ENCODE peak calls at places on chromosomes 1 and 21, in ten cellular contexts. Q is HFFc6, H is fibroblast of lung, J is esophagus squamous epithelium, E is nephron progenitor cell, N is osteocyte, D is tibial artery, M is left lung, F is fibroblast of mammary gland, A is astrocyte of the spinal cord. B is an unnamed sample.

GRCh38 chr1:109971559-109971958 is 13.0 kb upstream of the AHCYL1 start:
- DNase-seq in J (no peak), N (no peak), E (no peak), Q (no peak), M (no peak), F (no peak), H (no peak), D (no peak), A (no peak), B (no peak)

GRCh38 chr1:173409613-173410012 is 67.5 kb upstream of the PRDX6 start:
- DNase-seq in M (peak), H (peak), N (no peak), D (peak), F (peak), A (peak), Q (peak), E (no peak), J (no peak), B (peak)

GRCh38 chr1:213417225-213417820 is 366.3 kb downstream of the RPS6KC1 start:
- DNase-seq in J (no peak), E (no peak), M (no peak), A (no peak), H (no peak), F (no peak), D (no peak), N (no peak), Q (no peak), B (no peak)

GRCh38 chr1:69290266-69290665 is 277.5 kb upstream of the LRRC7 start:
- DNase-seq in E (no peak), Q (no peak), J (no peak), N (no peak), F (peak), A (peak), H (peak), M (no peak), D (no peak), B (no peak)

GRCh38 chr1:207420109-207420508 is 34.0 kb upstream of the CR2 start:
- DNase-seq in A (no peak), N (no peak), D (no peak), E (no peak), J (no peak), H (no peak), M (no peak), F (no peak), Q (no peak), B (no peak)

GRCh38 chr1:18217398-18218043 is 109.9 kb downstream of the IGSF21 start:
- DNase-seq in N (no peak), F (peak), D (peak), A (no peak), Q (peak), M (no peak), E (peak), H (no peak), J (no peak), B (no peak)

GRCh38 chr1:201546093-201546492 is 7.2 kb downstream of the NAV1 start:
- DNase-seq in J (no peak), H (no peak), N (no peak), Q (no peak), E (no peak), A (no peak), M (no peak), F (no peak), D (no peak), B (no peak)

GRCh38 chr1:55069280-55069679 is 29.9 kb downstream of the PCSK9 start:
- DNase-seq in N (no peak), J (no peak), H (no peak), D (no peak), Q (no peak), A (no peak), F (no peak), E (no peak), M (no peak), B (no peak)

GRCh38 chr1:172325562-172325961 is 94.9 kb upstream of the C1orf105 start:
- DNase-seq in J (no peak), Q (peak), F (peak), A (peak), D (no peak), M (no peak), E (no peak), N (no peak), H (peak), B (no peak)

GRCh38 chr21:38170283-38170682 is 86.5 kb upstream of the KCNJ15 start:
- DNase-seq in J (no peak), F (peak), E (peak), A (peak), N (no peak), D (peak), M (peak), H (peak), Q (peak), B (no peak)

GRCh38 chr1:99781798-99782197 is 15.4 kb upstream of the FRRS1 start:
- DNase-seq in E (no peak), D (no peak), A (no peak), H (no peak), F (no peak), N (no peak), Q (no peak), M (no peak), J (no peak), B (no peak)

GRCh38 chr1:22412932-22413727 is 38.5 kb upstream of the ZBTB40 start:
- DNase-seq in J (no peak), M (no peak), D (no peak), E (no peak), Q (peak), F (peak), H (peak), N (no peak), A (peak), B (no peak)

GRCh38 chr1:67582625-67583461 is 102.2 kb upstream of the GADD45A start:
- DNase-seq in D (no peak), J (no peak), E (no peak), A (peak), H (peak), F (peak), N (no peak), M (no peak), Q (no peak), B (no peak)

GRCh38 chr21:26405735-26406361 is 167.2 kb downstream of the CYYR1 start:
- DNase-seq in H (peak), D (no peak), N (no peak), E (peak), J (no peak), Q (peak), F (peak), M (no peak), A (peak), B (peak)

DNA sequence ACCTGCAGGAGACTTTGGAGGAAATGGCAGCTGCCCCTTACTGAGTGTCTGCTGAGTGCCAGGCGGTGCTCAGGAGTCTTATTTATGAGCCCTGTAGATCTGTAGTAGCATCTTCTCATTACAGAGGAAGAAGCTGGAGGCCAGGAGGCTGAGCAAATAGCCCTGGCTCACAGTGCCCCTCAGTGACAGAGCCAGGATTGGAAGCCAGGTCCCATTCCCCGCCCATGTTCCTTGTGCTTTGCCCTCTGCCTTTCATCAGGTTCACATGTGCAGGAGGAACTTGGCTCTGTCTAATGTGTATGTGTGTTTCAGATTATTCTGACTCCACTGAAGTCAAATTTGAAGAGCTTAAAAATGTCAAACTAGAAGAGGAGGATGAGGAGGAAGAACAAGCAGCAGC is 21.2 kb downstream of the KDM4A start:
- DNase-seq in D (no peak), H (no peak), F (peak), Q (no peak), A (no peak), M (no peak), N (no peak), J (no peak), E (no peak), B (no peak)
- TF ChIP-seq CTCF in D (no peak), H (no peak), F (no peak), Q (no peak), A (no peak), M (no peak), N (no peak), J (no peak), E (no peak), B (no peak)

GRCh38 chr1:161176468-161177111 is 717 bp downstream of the B4GALT3 start:
- DNase-seq in N (no peak), A (no peak), Q (no peak), E (no peak), F (no peak), J (no peak), D (no peak), H (no peak), M (no peak), B (no peak)

GRCh38 chr1:161179698-161180097 is 2.4 kb upstream of the B4GALT3 start:
- DNase-seq in Q (no peak), A (no peak), E (no peak), F (no peak), N (no peak), D (no peak), J (no peak), H (no peak), M (peak), B (no peak)

GRCh38 chr1:161177936-161178244 is 583 bp upstream of the B4GALT3 start:
- DNase-seq in F (no peak), E (no peak), J (no peak), Q (no peak), N (no peak), D (no peak), M (no peak), H (no peak), A (no peak), B (no peak)

GRCh38 chr1:161175771-161176453 is 1.4 kb downstream of the B4GALT3 start:
- DNase-seq in Q (no peak), F (no peak), M (no peak), J (no peak), A (no peak), N (no peak), E (no peak), D (no peak), H (no peak), B (no peak)

GRCh38 chr1:161177112-161177935 is at the start of gene B4GALT3:
- DNase-seq in M (peak), E (peak), J (peak), H (peak), F (peak), A (peak), D (peak), Q (peak), N (peak), B (no peak)
- TF ChIP-seq CTCF in M (no peak), E (no peak), J (peak), H (no peak), F (no peak), A (no peak), D (no peak), Q (peak), N (no peak), B (no peak)

DNA sequence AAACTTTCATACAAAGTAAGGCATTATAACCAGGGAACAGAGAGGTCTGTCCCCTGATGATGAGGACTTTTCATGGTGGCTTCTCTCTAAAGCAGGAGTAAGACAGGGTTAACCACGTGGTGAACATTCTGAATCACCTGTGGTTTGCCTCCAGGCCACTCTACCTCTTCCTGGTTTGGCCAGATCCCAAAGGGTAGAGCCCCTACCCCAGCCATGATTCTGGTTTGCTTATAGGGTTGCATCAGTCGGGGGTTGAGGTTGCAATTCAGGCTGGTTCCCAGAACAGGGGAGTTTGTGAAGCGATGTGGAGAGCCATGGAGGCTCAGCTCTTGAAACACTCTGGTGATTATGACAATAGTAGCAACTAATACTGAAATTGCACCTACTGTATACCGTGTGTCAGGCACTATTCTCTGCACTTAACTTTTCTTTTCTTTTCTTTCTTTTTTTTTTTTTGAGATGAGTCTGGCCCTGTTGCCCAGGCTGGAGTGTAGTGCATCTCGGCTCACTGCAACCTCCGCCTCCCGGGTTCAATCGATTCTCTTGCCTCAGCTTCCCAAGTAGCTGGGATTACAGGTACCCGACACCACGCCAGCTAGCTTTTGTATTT is 8.3 kb downstream of the CNR2 start:
- DNase-seq in F (no peak), Q (no peak), N (no peak), J (no peak), D (no peak), A (no peak), E (no peak), H (no peak), M (no peak), B (no peak)
- TF ChIP-seq CTCF in F (no peak), Q (no peak), N (no peak), J (no peak), D (no peak), A (no peak), E (no peak), H (no peak), M (no peak), B (no peak)

GRCh38 chr1:177566495-177566894 is 395.7 kb downstream of the BRINP2 start:
- DNase-seq in J (no peak), E (no peak), Q (no peak), D (no peak), H (no peak), A (no peak), N (no peak), M (no peak), F (no peak), B (no peak)

GRCh38 chr1:177569476-177569875 is 398.7 kb downstream of the BRINP2 start:
- DNase-seq in N (no peak), M (no peak), Q (no peak), J (no peak), D (no peak), H (peak), F (peak), E (no peak), A (peak), B (no peak)

GRCh38 chr1:177567393-177567792 is 396.6 kb downstream of the BRINP2 start:
- DNase-seq in A (no peak), E (peak), F (peak), J (no peak), D (no peak), M (no peak), H (no peak), Q (no peak), N (no peak), B (no peak)

GRCh38 chr1:177571076-177571475 is 398.8 kb downstream of the SEC16B start:
- DNase-seq in F (no peak), H (no peak), A (no peak), Q (no peak), M (no peak), N (no peak), J (no peak), E (no peak), D (no peak), B (no peak)

DNA sequence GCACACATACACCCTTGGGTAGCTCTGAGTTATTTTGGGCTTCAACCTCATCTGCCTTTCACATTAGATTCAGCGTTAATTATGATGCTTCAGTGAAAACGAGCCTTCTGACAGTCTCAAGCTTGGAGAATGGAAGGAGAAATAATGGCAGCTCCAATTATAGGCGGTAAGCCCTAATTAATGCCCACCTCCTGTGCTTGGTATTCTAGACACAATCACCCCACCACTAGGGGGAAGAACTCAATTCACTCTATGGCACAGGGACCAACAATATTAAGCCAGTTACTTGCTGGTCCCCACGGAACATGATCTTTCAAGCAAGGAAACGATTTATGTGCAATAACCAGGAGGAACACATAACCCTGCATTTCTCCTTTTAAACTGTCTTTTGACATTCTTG is 397.9 kb downstream of the BRINP2 start:
- DNase-seq in M (no peak), F (no peak), N (no peak), H (no peak), D (no peak), Q (no peak), E (no peak), J (no peak), A (no peak), B (no peak)
- TF ChIP-seq CTCF in M (no peak), F (no peak), N (no peak), H (no peak), D (no peak), Q (no peak), E (no peak), J (no peak), A (no peak), B (no peak)

DNA sequence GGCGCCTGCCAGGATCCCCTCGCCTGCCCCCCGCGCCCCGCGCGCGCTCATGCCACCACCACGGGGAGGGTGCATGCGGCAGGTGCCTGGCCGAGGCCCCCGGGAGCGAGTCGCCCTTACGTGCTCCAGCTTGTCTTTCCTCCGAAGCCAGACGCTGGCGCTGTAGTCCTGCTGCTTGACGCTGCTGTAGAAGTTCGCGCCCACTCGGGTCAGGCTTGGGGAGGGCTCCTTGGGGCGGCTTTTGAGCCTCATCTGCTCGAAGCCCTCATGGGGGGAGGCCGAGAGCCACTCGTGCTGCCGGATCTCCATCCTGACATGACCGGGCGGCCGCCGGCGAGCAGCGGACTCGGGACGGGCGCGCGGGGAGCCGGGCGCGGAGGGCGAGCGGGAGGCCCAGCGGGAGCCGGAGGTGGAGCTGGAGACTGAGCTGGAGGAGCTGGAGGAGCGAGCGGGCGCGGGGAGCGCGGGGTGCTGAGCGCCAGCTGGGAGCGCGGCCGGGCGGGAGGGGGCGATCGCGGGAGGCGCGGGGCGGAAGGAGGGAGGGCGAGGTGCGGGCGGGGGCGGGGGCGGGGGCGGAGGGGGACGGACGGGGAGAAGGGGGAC is 428 bp downstream of the PLD5 start:
- DNase-seq in N (no peak), M (peak), A (peak), Q (no peak), J (no peak), D (no peak), H (peak), F (peak), E (peak), B (no peak)
- TF ChIP-seq CTCF in N (no peak), M (no peak), A (peak), Q (no peak), J (no peak), D (no peak), H (no peak), F (no peak), E (no peak), B (no peak)